ENCODE peak calls at places on chromosomes 1 and 21, in four cellular contexts. V is OCI-LY7, M is GM06990, Q is fibroblast of lung. O is an unnamed sample.

GRCh38 chr1:115429884-115430283 is 91.8 kb upstream of the NGF start:
- DNase-seq in V (no peak), M (no peak), Q (peak), O (peak)

GRCh38 chr1:42756956-42757891 is 9.6 kb downstream of the P3H1 start:
- DNase-seq in V (peak), M (no peak), Q (peak), O (peak)

GRCh38 chr1:108889706-108890105 is 12.9 kb downstream of the GPSM2 start:
- DNase-seq in V (no peak), M (no peak), Q (no peak), O (no peak)

GRCh38 chr1:151841141-151841540 is 1.5 kb upstream of the C2CD4D start:
- DNase-seq in V (no peak), M (no peak), Q (peak), O (peak)

GRCh38 chr1:85544689-85545203 is 35.8 kb upstream of the CCN1 start:
- DNase-seq in V (no peak), M (no peak), Q (peak), O (peak)

GRCh38 chr21:45440736-45441350 is 35.9 kb downstream of the COL18A1 start:
- DNase-seq in V (no peak), M (no peak), Q (no peak), O (no peak)

GRCh38 chr1:71093938-71094337 is 13.1 kb upstream of the ZRANB2 start:
- DNase-seq in V (no peak), M (no peak), Q (peak), O (peak)

GRCh38 chr1:11143907-11144306 is 44.2 kb upstream of the EXOSC10 start:
- DNase-seq in V (peak), M (no peak), Q (no peak), O (no peak)

GRCh38 chr21:42411197-42411869 is 7.6 kb downstream of the UBASH3A start:
- DNase-seq in V (peak), M (no peak), Q (no peak), O (no peak)

GRCh38 chr1:209769171-209769904 is 13.5 kb downstream of the TRAF3IP3 start:
- DNase-seq in V (peak), M (peak), Q (peak), O (peak)

GRCh38 chr1:21754583-21754982 is 28.4 kb downstream of the USP48 start:
- DNase-seq in V (no peak), M (no peak), Q (no peak), O (no peak)

GRCh38 chr1:89260042-89260441 is 12.6 kb downstream of the GBP5 start:
- DNase-seq in V (no peak), M (no peak), Q (no peak), O (no peak)

DNA sequence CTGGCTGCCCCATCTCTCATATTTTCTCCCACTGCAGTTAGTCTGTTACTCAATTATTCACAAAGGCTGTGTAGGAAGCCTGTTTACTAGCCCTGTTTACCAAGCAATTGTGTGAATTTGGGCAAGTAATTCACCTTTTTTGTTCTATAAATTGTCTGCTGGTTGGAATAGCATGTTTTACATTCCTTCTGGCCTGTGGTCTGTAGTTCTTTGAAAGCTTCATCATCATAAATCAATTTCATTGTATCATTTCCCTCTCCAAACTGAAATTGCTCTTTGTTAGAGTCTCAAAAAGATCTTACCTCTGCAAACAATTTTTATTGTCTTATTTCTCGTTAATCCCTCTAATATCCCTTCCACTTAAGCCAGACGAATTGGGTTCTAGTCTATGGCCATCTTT is 1059.5 kb upstream of the ADGRL4 start:
- DNase-seq in V (no peak), M (no peak), Q (peak), O (no peak)
- H3K4me3 ChIP-seq in V (no peak), M (no peak), Q (no peak), O (no peak)

GRCh38 chr1:235327559-235328270 is at the start of gene ARID4B:
- DNase-seq in V (no peak), M (no peak), Q (no peak), O (no peak)
- TF ChIP-seq CTCF in V (no peak), M (no peak), Q (no peak), O (no peak)

GRCh38 chr1:27161594-27161993 is 6.7 kb upstream of the SLC9A1 start:
- DNase-seq in V (peak), M (no peak), Q (no peak), O (no peak)
- H3K4me3 ChIP-seq in V (no peak), M (no peak), Q (no peak), O (no peak)

DNA sequence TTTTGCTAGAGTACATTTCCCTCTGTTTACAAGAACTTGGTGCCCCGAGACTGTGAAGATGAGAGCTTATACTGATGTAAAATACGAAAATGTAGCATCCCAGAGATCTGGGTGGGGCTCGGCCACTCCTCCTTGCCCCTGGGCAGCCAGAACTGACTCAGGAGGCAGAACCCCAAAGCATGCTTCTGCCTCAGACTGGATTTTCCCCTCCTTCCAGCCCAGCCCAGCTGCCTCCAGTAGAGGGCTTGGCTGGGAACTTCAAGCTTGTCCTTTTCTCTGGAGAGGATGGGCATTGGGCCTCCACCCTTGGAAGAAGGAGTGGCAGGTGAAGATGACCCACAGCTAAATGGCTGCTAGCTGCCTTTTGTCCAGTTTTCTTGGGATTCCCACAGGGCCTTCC is 24.3 kb upstream of the BTG2 start:
- DNase-seq in V (peak), M (no peak), Q (no peak), O (no peak)
- TF ChIP-seq CTCF in V (peak), M (no peak), Q (peak), O (no peak)

GRCh38 chr1:230068952-230069684 is 2.1 kb downstream of the GALNT2 start:
- DNase-seq in V (peak), M (no peak), Q (no peak), O (no peak)
- H3K4me3 ChIP-seq in V (peak), M (peak), Q (peak), O (peak)

GRCh38 chr1:193346085-193346484 is 159.7 kb upstream of the B3GALT2 start:
- DNase-seq in V (no peak), M (no peak), Q (no peak), O (no peak)

GRCh38 chr1:193348126-193349045 is 162.0 kb upstream of the B3GALT2 start:
- DNase-seq in V (no peak), M (no peak), Q (peak), O (no peak)

DNA sequence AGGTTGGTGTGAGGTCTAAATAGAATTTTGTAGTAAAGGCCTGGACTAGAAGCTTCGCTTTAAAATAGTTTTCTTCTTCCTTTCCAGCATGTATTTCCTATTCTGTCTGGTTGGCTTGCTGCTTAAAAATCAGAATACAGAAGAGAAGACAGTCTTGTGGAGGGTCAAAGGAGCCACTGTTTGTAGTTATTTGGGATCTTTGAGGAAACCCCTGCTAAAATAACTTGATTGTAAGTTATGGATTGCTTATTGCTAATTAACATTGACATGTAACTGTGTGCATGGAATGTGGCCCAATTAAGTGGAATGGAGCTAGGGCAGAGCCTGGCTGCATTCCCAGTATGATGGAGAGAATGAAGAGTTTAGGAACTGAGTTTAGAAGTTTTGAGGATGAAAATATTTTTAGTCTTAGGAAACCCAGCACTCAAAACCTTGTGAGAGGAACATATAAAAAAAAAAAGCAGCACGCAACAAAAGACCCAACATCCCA is 162.7 kb upstream of the B3GALT2 start:
- DNase-seq in V (no peak), M (no peak), Q (no peak), O (no peak)
- TF ChIP-seq CTCF in V (no peak), M (no peak), Q (no peak), O (no peak)